ENCODE peak calls at places on chromosomes 7 and 10, in four cellular contexts. P is activated B cell treated with CpG ODN at 0.5 μM for 24 hours, U is endothelial cell, G is astrocyte of the spinal cord. Q is an unnamed sample.

GRCh38 chr7:21099432-21099831 is 312.7 kb upstream of the SP8 start:
- DNase-seq in P (no peak), U (no peak), G (no peak), Q (no peak)

GRCh38 chr7:24284699-24285506 is 913 bp downstream of the NPY start:
- DNase-seq in P (no peak), U (peak), G (no peak), Q (no peak)

GRCh38 chr10:71218046-71218832 is 5.9 kb downstream of the UNC5B start:
- DNase-seq in P (no peak), U (no peak), G (peak), Q (no peak)

GRCh38 chr7:30143748-30144251 is 9.0 kb downstream of the MTURN start:
- DNase-seq in P (no peak), U (no peak), G (peak), Q (no peak)

GRCh38 chr7:41047192-41047591 is 655.7 kb downstream of the INHBA start:
- DNase-seq in P (no peak), U (no peak), G (no peak), Q (no peak)

GRCh38 chr7:47333131-47333887 is 248.6 kb downstream of the TNS3 start:
- DNase-seq in P (no peak), U (no peak), G (no peak), Q (no peak)

GRCh38 chr10:15180736-15181135 is 12.2 kb upstream of the NMT2 start:
- DNase-seq in P (no peak), U (no peak), G (no peak), Q (no peak)

GRCh38 chr10:65377687-65378086 is 1548.1 kb upstream of the LRRTM3 start:
- DNase-seq in P (no peak), U (no peak), G (no peak), Q (no peak)

GRCh38 chr10:120506674-120507073 is 49.6 kb downstream of the PLPP4 start:
- DNase-seq in P (no peak), U (no peak), G (peak), Q (no peak)

GRCh38 chr10:110138197-110138812 is 69.1 kb upstream of the MXI1 start:
- DNase-seq in P (no peak), U (no peak), G (peak), Q (no peak)

GRCh38 chr7:16711730-16712129 is 41.8 kb upstream of the TSPAN13 start:
- DNase-seq in P (no peak), U (no peak), G (peak), Q (no peak)

GRCh38 chr10:77279207-77279606 is 358.4 kb downstream of the KCNMA1 start:
- DNase-seq in P (no peak), U (no peak), G (peak), Q (no peak)

GRCh38 chr7:3520206-3520605 is 219.2 kb downstream of the SDK1 start:
- DNase-seq in P (no peak), U (no peak), G (no peak), Q (no peak)

GRCh38 chr7:1667566-1668485 is 2.3 kb upstream of the ELFN1 start:
- DNase-seq in P (peak), U (peak), G (no peak), Q (no peak)

GRCh38 chr7:114487174-114487573 is 72.6 kb downstream of the FOXP2 start:
- DNase-seq in P (no peak), U (no peak), G (no peak), Q (no peak)

GRCh38 chr7:87316846-87317545 is 28.5 kb upstream of the CROT start:
- DNase-seq in P (no peak), U (no peak), G (peak), Q (peak)

GRCh38 chr7:97021443-97022261 is 3.0 kb downstream of the DLX5 start:
- DNase-seq in P (no peak), U (no peak), G (no peak), Q (no peak)

GRCh38 chr7:22665816-22666375 is 61.1 kb upstream of the IL6 start:
- DNase-seq in P (no peak), U (no peak), G (no peak), Q (no peak)

GRCh38 chr10:86267286-86268195 is 99.1 kb downstream of the GRID1 start:
- DNase-seq in P (no peak), U (no peak), G (no peak), Q (no peak)

GRCh38 chr10:82887488-82887887 is 1012.5 kb downstream of the NRG3 start:
- DNase-seq in P (no peak), U (no peak), G (no peak), Q (no peak)

GRCh38 chr7:149822353-149822943 is 15.7 kb upstream of the ZNF862 start:
- DNase-seq in P (no peak), U (no peak), G (no peak), Q (no peak)

GRCh38 chr7:133562617-133563016 is 309.7 kb downstream of the EXOC4 start:
- DNase-seq in P (no peak), U (no peak), G (no peak), Q (peak)

GRCh38 chr7:84025332-84025927 is 169.2 kb downstream of the SEMA3A start:
- DNase-seq in P (no peak), U (no peak), G (peak), Q (peak)

GRCh38 chr7:106770191-106770590 is 94.9 kb upstream of the PIK3CG start:
- DNase-seq in P (no peak), U (no peak), G (peak), Q (peak)

GRCh38 chr10:95266674-95267095 is 24.1 kb downstream of the PDLIM1 start:
- DNase-seq in P (no peak), U (no peak), G (peak), Q (peak)

GRCh38 chr10:114031113-114031512 is 12.6 kb upstream of the ADRB1 start:
- DNase-seq in P (no peak), U (no peak), G (no peak), Q (no peak)

GRCh38 chr7:98251251-98251843 is 685 bp downstream of the TECPR1 start:
- DNase-seq in P (no peak), U (no peak), G (no peak), Q (no peak)

GRCh38 chr7:101581891-101582290 is 47.2 kb downstream of the MYL10 start:
- DNase-seq in P (no peak), U (no peak), G (no peak), Q (no peak)
- TF ChIP-seq CTCF in P (no peak), U (no peak), G (no peak), Q (no peak)

GRCh38 chr7:13411151-13411550 is 578.3 kb downstream of the ETV1 start:
- DNase-seq in P (no peak), U (no peak), G (no peak), Q (no peak)
- TF ChIP-seq CTCF in P (no peak), U (no peak), G (no peak), Q (no peak)

DNA sequence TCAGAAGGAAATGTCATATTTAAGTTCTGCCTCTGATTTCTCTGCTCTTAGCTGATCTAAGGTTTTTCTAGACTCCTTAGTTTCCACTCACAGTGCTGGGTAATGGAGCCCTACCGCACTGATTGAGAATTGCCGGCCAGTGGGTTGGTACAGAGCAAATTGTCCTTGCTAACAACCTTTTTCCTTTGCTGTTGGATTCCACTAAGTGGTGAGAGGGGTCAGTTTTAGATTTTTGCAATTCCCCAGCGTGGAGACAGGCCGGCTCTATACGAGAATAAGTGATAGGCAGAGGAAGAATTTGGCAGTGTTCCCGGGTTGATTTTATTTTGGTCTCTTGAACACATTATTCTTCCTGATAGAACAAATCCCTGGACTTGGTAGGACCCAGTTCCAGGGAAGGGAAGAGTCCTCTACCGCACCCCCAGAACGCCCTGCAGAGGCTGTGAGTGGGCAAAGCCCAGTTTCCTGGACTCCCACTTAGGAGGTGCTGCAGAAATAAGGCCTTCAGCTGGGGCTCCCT is 2.9 kb upstream of the NRP1 start:
- DNase-seq in P (no peak), U (peak), G (peak), Q (peak)
- TF ChIP-seq CTCF in P (no peak), U (peak), G (peak), Q (peak)

GRCh38 chr10:78639629-78640028 is 429.1 kb upstream of the ZMIZ1 start:
- DNase-seq in P (no peak), U (no peak), G (no peak), Q (no peak)

GRCh38 chr10:78634389-78634815 is 434.4 kb upstream of the ZMIZ1 start:
- DNase-seq in P (no peak), U (no peak), G (peak), Q (no peak)

GRCh38 chr10:78629773-78630172 is 439.0 kb upstream of the ZMIZ1 start:
- DNase-seq in P (no peak), U (no peak), G (no peak), Q (no peak)

GRCh38 chr10:78630944-78631838 is 437.6 kb upstream of the ZMIZ1 start:
- DNase-seq in P (no peak), U (no peak), G (peak), Q (no peak)

GRCh38 chr10:78634835-78635234 is 433.9 kb upstream of the ZMIZ1 start:
- DNase-seq in P (no peak), U (no peak), G (peak), Q (no peak)
- TF ChIP-seq CTCF in P (no peak), U (no peak), G (no peak), Q (no peak)